ENCODE peak calls at places on chromosomes 7 and 10, in seven cellular contexts. H, B, F, Z, Q, C and W are unnamed samples.

GRCh38 chr7:82722946-82723345 is 279.4 kb upstream of the CACNA2D1 start:
- DNase-seq in H (no peak), B (no peak), F (no peak), Z (no peak), Q (no peak), C (no peak), W (no peak)

GRCh38 chr10:71697938-71698709 is 21.5 kb downstream of the C10orf105 start:
- DNase-seq in H (no peak), B (no peak), F (no peak), Z (no peak), Q (no peak), C (peak; percentile 69), W (no peak)

GRCh38 chr7:151485006-151485732 is 34.5 kb downstream of the RHEB start:
- DNase-seq in H (peak; percentile 54), B (no peak), F (no peak), Z (no peak), Q (no peak), C (no peak), W (no peak)

GRCh38 chr10:123102673-123103072 is 33.1 kb upstream of the HMX3 start:
- DNase-seq in H (no peak), B (no peak), F (no peak), Z (peak; percentile 34), Q (no peak), C (no peak), W (no peak)

GRCh38 chr10:51892965-51893658 is 193.7 kb upstream of the CSTF2T start:
- DNase-seq in H (no peak), B (no peak), F (peak; percentile 12), Z (peak; percentile 46), Q (no peak), C (no peak), W (no peak)

GRCh38 chr7:76260171-76260703 is 42.2 kb upstream of the HSPB1 start:
- DNase-seq in H (no peak), B (no peak), F (peak; percentile 73), Z (peak; percentile 98), Q (no peak), C (peak; percentile 79), W (peak; percentile 76)

GRCh38 chr10:129637841-129638240 is 170.8 kb downstream of the MGMT start:
- DNase-seq in H (no peak), B (no peak), F (no peak), Z (no peak), Q (no peak), C (no peak), W (no peak)

GRCh38 chr7:100583132-100584045 is 2.5 kb downstream of the LRCH4 start:
- DNase-seq in H (peak; percentile 36), B (peak; percentile 78), F (peak; percentile 50), Z (peak; percentile 58), Q (peak; percentile 74), C (peak; percentile 56), W (no peak)

GRCh38 chr7:8379264-8379663 is 54.1 kb upstream of the NXPH1 start:
- DNase-seq in H (peak; percentile 78), B (no peak), F (no peak), Z (no peak), Q (no peak), C (no peak), W (no peak)

GRCh38 chr7:21023841-21024502 is 237.3 kb upstream of the SP8 start:
- DNase-seq in H (no peak), B (no peak), F (no peak), Z (no peak), Q (no peak), C (no peak), W (no peak)

GRCh38 chr7:157058701-157059100 is 48.2 kb upstream of the MNX1 start:
- DNase-seq in H (no peak), B (no peak), F (no peak), Z (no peak), Q (no peak), C (no peak), W (no peak)

GRCh38 chr7:54860003-54860775 is 101.2 kb upstream of the SEC61G start:
- DNase-seq in H (no peak), B (no peak), F (no peak), Z (no peak), Q (no peak), C (no peak), W (no peak)

GRCh38 chr7:77354914-77355313 is 61.2 kb downstream of the GSAP start:
- DNase-seq in H (no peak), B (no peak), F (no peak), Z (no peak), Q (no peak), C (no peak), W (no peak)

GRCh38 chr7:12557282-12557681 is 13.2 kb upstream of the SCIN start:
- DNase-seq in H (no peak), B (no peak), F (no peak), Z (peak; percentile 30), Q (no peak), C (no peak), W (no peak)

GRCh38 chr7:6360841-6361240 is 86.9 kb downstream of the DAGLB start:
- DNase-seq in H (no peak), B (no peak), F (no peak), Z (no peak), Q (no peak), C (no peak), W (no peak)

GRCh38 chr10:88473989-88474883 is 108.9 kb downstream of the RNLS start:
- DNase-seq in H (no peak), B (peak; percentile 73), F (no peak), Z (no peak), Q (no peak), C (no peak), W (no peak)

GRCh38 chr10:102435529-102436233 is 3.3 kb upstream of the CUEDC2 start:
- DNase-seq in H (no peak), B (peak; percentile 51), F (no peak), Z (peak; percentile 66), Q (no peak), C (peak; percentile 67), W (no peak)

GRCh38 chr10:64191304-64191703 is 670.1 kb downstream of the REEP3 start:
- DNase-seq in H (no peak), B (no peak), F (no peak), Z (no peak), Q (no peak), C (no peak), W (no peak)

GRCh38 chr7:139731802-139732470 is 45.9 kb downstream of the HIPK2 start:
- DNase-seq in H (peak; percentile 78), B (peak; percentile 94), F (no peak), Z (no peak), Q (peak; percentile 93), C (no peak), W (no peak)

GRCh38 chr7:81331061-81332018 is 412.5 kb upstream of the SEMA3C start:
- DNase-seq in H (no peak), B (no peak), F (no peak), Z (no peak), Q (no peak), C (no peak), W (no peak)

GRCh38 chr7:36820527-36821170 is 96.4 kb upstream of the AOAH start:
- DNase-seq in H (no peak), B (no peak), F (no peak), Z (no peak), Q (no peak), C (no peak), W (no peak)

GRCh38 chr7:8261711-8262695 is at the start of gene ICA1:
- DNase-seq in H (peak; percentile 48), B (peak; percentile 80), F (peak; percentile 85), Z (peak; percentile 80), Q (peak; percentile 24), C (peak; percentile 24), W (peak; percentile 74)

GRCh38 chr10:12484945-12485805 is 135.8 kb downstream of the CAMK1D start:
- DNase-seq in H (peak; percentile 66), B (no peak), F (no peak), Z (peak; percentile 67), Q (no peak), C (peak; percentile 80), W (no peak)
- TF ChIP-seq CTCF in H (no peak), B (no peak), F (no peak), Z (peak; percentile 43), Q (no peak), C (peak; percentile 40), W (no peak)

GRCh38 chr7:31764457-31764856 is 77.4 kb downstream of the PPP1R17 start:
- DNase-seq in H (no peak), B (no peak), F (no peak), Z (no peak), Q (no peak), C (no peak), W (no peak)
- TF ChIP-seq CTCF in H (no peak), B (no peak), F (no peak), Z (no peak), Q (no peak), C (no peak), W (no peak)

GRCh38 chr7:49852619-49853462 is 79.4 kb downstream of the VWC2 start:
- DNase-seq in H (peak; percentile 58), B (no peak), F (peak; percentile 71), Z (peak; percentile 70), Q (no peak), C (peak; percentile 59), W (no peak)

GRCh38 chr7:49848211-49848841 is 74.9 kb downstream of the VWC2 start:
- DNase-seq in H (no peak), B (no peak), F (no peak), Z (no peak), Q (no peak), C (no peak), W (no peak)

GRCh38 chr7:49845626-49846025 is 72.2 kb downstream of the VWC2 start:
- DNase-seq in H (no peak), B (no peak), F (no peak), Z (no peak), Q (no peak), C (no peak), W (no peak)

GRCh38 chr7:49855281-49855980 is 82.0 kb downstream of the VWC2 start:
- DNase-seq in H (no peak), B (no peak), F (no peak), Z (peak; percentile 42), Q (no peak), C (no peak), W (no peak)

GRCh38 chr7:49850921-49851613 is 77.6 kb downstream of the VWC2 start:
- DNase-seq in H (no peak), B (no peak), F (no peak), Z (peak; percentile 41), Q (no peak), C (no peak), W (no peak)
- TF ChIP-seq CTCF in H (no peak), B (no peak), F (no peak), Z (peak; percentile 49), Q (no peak), C (no peak), W (peak; percentile 20)

GRCh38 chr10:117460846-117461765 is 81.4 kb upstream of the EMX2 start:
- DNase-seq in H (no peak), B (no peak), F (no peak), Z (no peak), Q (peak; percentile 38), C (no peak), W (no peak)

GRCh38 chr10:117461766-117462423 is 80.7 kb upstream of the EMX2 start:
- DNase-seq in H (no peak), B (no peak), F (no peak), Z (no peak), Q (peak; percentile 84), C (no peak), W (no peak)

GRCh38 chr10:117462816-117463544 is 79.6 kb upstream of the EMX2 start:
- DNase-seq in H (no peak), B (no peak), F (no peak), Z (no peak), Q (no peak), C (no peak), W (no peak)

GRCh38 chr10:117463545-117463920 is 79.0 kb upstream of the EMX2 start:
- DNase-seq in H (no peak), B (no peak), F (no peak), Z (no peak), Q (no peak), C (no peak), W (no peak)

GRCh38 chr10:117462424-117462792 is 80.1 kb upstream of the EMX2 start:
- DNase-seq in H (no peak), B (no peak), F (peak; percentile 18), Z (peak; percentile 63), Q (no peak), C (no peak), W (no peak)
- TF ChIP-seq CTCF in H (no peak), B (no peak), F (no peak), Z (peak; percentile 55), Q (no peak), C (no peak), W (peak; percentile 28)